ENCODE peak calls at places on chromosomes 7 and 10, in ten cellular contexts. Q is fibroblast of lung; U is CD8-positive, alpha-beta T cell; A is endothelial cell of umbilical vein; D is brain microvascular endothelial cell; E is endodermal cell; J is colonic mucosa; G is stomach; P is Peyer's patch; V is mammary epithelial cell. R is an unnamed sample.

GRCh38 chr10:92239600-92240288 is 51.1 kb downstream of the CPEB3 start:
- DNase-seq in Q (peak; percentile 50), U (peak; percentile 2), A (peak; percentile 39), D (peak; percentile 13), E (peak; percentile 81), J (peak; percentile 44), G (peak; percentile 47), P (peak; percentile 73), V (peak; percentile 23), R (peak; percentile 77)

GRCh38 chr10:70753841-70754621 is 31.1 kb downstream of the TBATA start:
- DNase-seq in Q (peak; percentile 73), U (no peak), A (no peak), D (no peak), E (peak; percentile 85), J (no peak), G (no peak), P (peak; percentile 42), V (no peak), R (peak; percentile 49)

GRCh38 chr10:3429651-3430050 is 257.1 kb upstream of the PITRM1 start:
- DNase-seq in Q (no peak), U (no peak), A (no peak), D (no peak), E (no peak), J (peak; percentile 4), G (no peak), P (no peak), V (no peak), R (no peak)

GRCh38 chr7:110283056-110283455 is 807.9 kb upstream of the LRRN3 start:
- DNase-seq in Q (no peak), U (no peak), A (no peak), D (no peak), E (no peak), J (no peak), G (no peak), P (no peak), V (no peak), R (no peak)

GRCh38 chr7:70619130-70619529 is 512.8 kb upstream of the GALNT17 start:
- DNase-seq in Q (no peak), U (no peak), A (no peak), D (no peak), E (peak; percentile 79), J (peak; percentile 38), G (no peak), P (no peak), V (no peak), R (no peak)

GRCh38 chr10:30701471-30702173 is 72.1 kb upstream of the LYZL2 start:
- DNase-seq in Q (peak; percentile 78), U (peak; percentile 55), A (no peak), D (peak; percentile 85), E (no peak), J (peak; percentile 29), G (peak; percentile 31), P (no peak), V (no peak), R (no peak)

GRCh38 chr7:143434660-143435059 is 8.6 kb upstream of the TAS2R60 start:
- DNase-seq in Q (peak; percentile 6), U (no peak), A (no peak), D (no peak), E (no peak), J (peak; percentile 29), G (no peak), P (no peak), V (peak; percentile 54), R (no peak)

GRCh38 chr10:101005869-101006567 is 6.4 kb downstream of the LZTS2 start:
- DNase-seq in Q (no peak), U (no peak), A (no peak), D (no peak), E (no peak), J (no peak), G (no peak), P (no peak), V (no peak), R (no peak)

GRCh38 chr10:61452655-61453641 is at the start of gene TMEM26:
- DNase-seq in Q (peak; percentile 63), U (no peak), A (peak; percentile 43), D (no peak), E (peak; percentile 88), J (peak; percentile 50), G (no peak), P (no peak), V (no peak), R (no peak)

GRCh38 chr7:131948434-131949053 is 392.1 kb upstream of the PODXL start:
- DNase-seq in Q (peak; percentile 54), U (no peak), A (peak; percentile 11), D (no peak), E (peak; percentile 61), J (peak; percentile 77), G (no peak), P (peak; percentile 69), V (no peak), R (no peak)

GRCh38 chr10:14838582-14839304 is 637 bp downstream of the HSPA14 start:
- DNase-seq in Q (peak; percentile 29), U (no peak), A (peak; percentile 46), D (peak; percentile 5), E (peak; percentile 83), J (peak; percentile 36), G (peak; percentile 30), P (peak; percentile 61), V (peak; percentile 17), R (peak; percentile 71)

GRCh38 chr10:28984431-28984830 is 304.4 kb upstream of the LYZL1 start:
- DNase-seq in Q (peak; percentile 89), U (no peak), A (peak; percentile 93), D (peak; percentile 81), E (peak; percentile 53), J (peak; percentile 60), G (peak; percentile 88), P (peak; percentile 55), V (peak; percentile 83), R (peak; percentile 93)

GRCh38 chr10:76411719-76412435 is 980.5 kb downstream of the LRMDA start:
- DNase-seq in Q (no peak), U (no peak), A (no peak), D (no peak), E (no peak), J (no peak), G (no peak), P (no peak), V (no peak), R (no peak)

GRCh38 chr7:31815796-31816195 is 128.8 kb downstream of the PPP1R17 start:
- DNase-seq in Q (peak; percentile 67), U (no peak), A (peak; percentile 49), D (peak; percentile 33), E (no peak), J (no peak), G (no peak), P (no peak), V (no peak), R (no peak)

GRCh38 chr10:1489801-1490200 is 247.5 kb downstream of the ADARB2 start:
- DNase-seq in Q (no peak), U (no peak), A (no peak), D (no peak), E (no peak), J (no peak), G (no peak), P (no peak), V (no peak), R (no peak)

GRCh38 chr7:46916581-46916980 is 665.3 kb downstream of the TNS3 start:
- DNase-seq in Q (no peak), U (no peak), A (no peak), D (no peak), E (no peak), J (no peak), G (no peak), P (no peak), V (no peak), R (no peak)

GRCh38 chr10:114495303-114495702 is 91.0 kb upstream of the AFAP1L2 start:
- DNase-seq in Q (no peak), U (no peak), A (no peak), D (no peak), E (no peak), J (no peak), G (no peak), P (no peak), V (no peak), R (no peak)
- H3K36me3 ChIP-seq in Q (no peaks in the 10 kb centered on the region), U (peaks cover 16% of the 10 kb centered on the region), A (peaks cover 9% of the 10 kb centered on the region), D (no peaks in the 10 kb centered on the region), E (peaks cover 6% of the 10 kb centered on the region), J (no peaks in the 10 kb centered on the region), G (no peaks in the 10 kb centered on the region), P (no peaks in the 10 kb centered on the region), V (no peaks in the 10 kb centered on the region), R (peaks cover 12% of the 10 kb centered on the region)

DNA sequence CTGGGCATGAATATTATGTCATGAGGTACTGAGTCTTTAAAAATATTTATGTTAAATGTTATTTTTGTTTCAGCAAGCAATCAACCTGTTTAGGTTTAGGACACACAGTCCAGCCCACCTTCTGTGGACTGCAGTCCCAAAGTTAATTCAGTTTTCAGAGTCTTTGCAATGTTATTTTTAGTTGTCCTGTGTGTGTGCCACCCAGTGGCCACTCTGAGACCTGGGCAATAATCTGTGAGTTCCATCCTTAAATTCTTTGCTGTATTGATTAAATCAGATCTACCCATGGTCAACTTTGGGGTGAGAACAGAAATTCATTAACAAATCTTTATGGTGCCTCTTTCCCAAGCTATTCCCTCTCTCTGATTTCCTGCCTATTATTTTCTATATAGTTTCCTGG is 415.1 kb downstream of the CCSER2 start:
- DNase-seq in Q (no peak), U (no peak), A (no peak), D (peak; percentile 9), E (no peak), J (no peak), G (no peak), P (no peak), V (no peak), R (no peak)
- TF ChIP-seq CTCF in Q (no peak), U (no peak), A (no peak), D (peak; percentile 65), E (peak; percentile 81), J (no peak), G (no peak), P (no peak), V (peak; percentile 51), R (peak; percentile 33)

GRCh38 chr7:867001-867405 is 9.4 kb upstream of the GET4 start:
- DNase-seq in Q (peak; percentile 62), U (no peak), A (peak; percentile 92), D (peak; percentile 83), E (no peak), J (peak; percentile 48), G (peak; percentile 86), P (no peak), V (no peak), R (no peak)
- H3K36me3 ChIP-seq in Q (peaks cover 18% of the 10 kb centered on the region), U (peaks cover 20% of the 10 kb centered on the region), A (peaks cover 1% of the 10 kb centered on the region), D (peaks cover 30% of the 10 kb centered on the region), E (peaks cover 73% of the 10 kb centered on the region), J (peaks cover 3% of the 10 kb centered on the region), G (peaks cover 58% of the 10 kb centered on the region), P (peaks cover 84% of the 10 kb centered on the region), V (peaks cover 6% of the 10 kb centered on the region), R (peaks cover 76% of the 10 kb centered on the region)

DNA sequence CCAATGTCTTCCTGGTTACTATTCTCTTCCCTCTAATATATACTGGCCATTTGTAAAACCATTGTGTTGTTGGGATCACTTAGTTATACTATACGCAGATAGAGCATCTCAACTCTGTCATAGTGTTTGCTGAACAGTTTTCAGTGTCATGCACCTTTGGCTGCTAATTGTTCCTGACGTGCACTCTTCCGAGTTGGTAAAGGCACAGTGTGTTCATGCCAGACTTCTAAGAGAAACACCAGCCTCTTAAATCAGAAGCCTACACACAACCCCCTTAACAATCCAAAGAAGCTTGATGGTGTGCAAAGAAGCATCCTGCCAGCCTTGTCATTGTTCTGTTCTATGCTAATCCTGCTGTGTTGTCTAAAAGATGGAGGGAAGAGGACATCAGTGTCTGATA is 131.1 kb downstream of the MAPK8 start:
- DNase-seq in Q (no peak), U (no peak), A (no peak), D (no peak), E (no peak), J (no peak), G (no peak), P (no peak), V (no peak), R (no peak)
- TF ChIP-seq CTCF in Q (no peak), U (no peak), A (no peak), D (no peak), E (no peak), J (no peak), G (no peak), P (no peak), V (no peak), R (no peak)

R was measured in upper lobe of right lung.